ENCODE peak calls at places on chromosomes 13 and 19, in four cellular contexts. R, D, S and Y are unnamed samples.

GRCh38 chr13:111482806-111483620 is 162.6 kb downstream of the TEX29 start:
- DNase-seq in R (no peak), D (no peak), S (no peak), Y (no peak)

GRCh38 chr13:51874651-51875050 is 12.9 kb downstream of the CCDC70 start:
- DNase-seq in R (no peak), D (no peak), S (no peak), Y (no peak)

GRCh38 chr19:19561946-19562664 is 24.0 kb downstream of the CILP2 start:
- DNase-seq in R (no peak), D (no peak), S (no peak), Y (no peak)

GRCh38 chr19:29666634-29667389 is 1.6 kb downstream of the PLEKHF1 start:
- DNase-seq in R (no peak), D (peak), S (peak), Y (no peak)

GRCh38 chr13:47087841-47088240 is 191.0 kb upstream of the HTR2A start:
- DNase-seq in R (no peak), D (no peak), S (no peak), Y (peak)

GRCh38 chr19:29841559-29842367 is 30.0 kb downstream of the CCNE1 start:
- DNase-seq in R (peak), D (peak), S (peak), Y (no peak)

GRCh38 chr19:1618157-1619093 is 13.2 kb upstream of the UQCR11 start:
- DNase-seq in R (peak), D (peak), S (peak), Y (peak)

GRCh38 chr19:49447485-49448431 is 3.9 kb downstream of the PIH1D1 start:
- DNase-seq in R (no peak), D (no peak), S (peak), Y (peak)

GRCh38 chr19:47436712-47437401 is 17.5 kb upstream of the MEIS3 start:
- DNase-seq in R (peak), D (peak), S (peak), Y (peak)

GRCh38 chr13:97459215-97459772 is 25.3 kb downstream of the RAP2A start:
- DNase-seq in R (no peak), D (no peak), S (no peak), Y (no peak)

GRCh38 chr13:75635101-75635620 is 969 bp upstream of the LMO7 start:
- DNase-seq in R (no peak), D (peak), S (no peak), Y (peak)

GRCh38 chr19:2270157-2270571 is 11.8 kb downstream of the PEAK3 start:
- DNase-seq in R (no peak), D (no peak), S (peak), Y (peak)

GRCh38 chr13:104645786-104646185 is 1579.6 kb upstream of the SLC10A2 start:
- DNase-seq in R (no peak), D (no peak), S (no peak), Y (no peak)

GRCh38 chr13:24203726-24204295 is 43.3 kb downstream of the SPATA13 start:
- DNase-seq in R (no peak), D (no peak), S (no peak), Y (peak)

GRCh38 chr13:106534844-106535551 is 464 bp downstream of the EFNB2 start:
- DNase-seq in R (peak), D (no peak), S (no peak), Y (no peak)

GRCh38 chr13:73480784-73481183 is 422.0 kb downstream of the KLF5 start:
- DNase-seq in R (no peak), D (no peak), S (no peak), Y (no peak)

GRCh38 chr19:46390121-46390858 is 23.1 kb downstream of the CCDC8 start:
- DNase-seq in R (no peak), D (no peak), S (peak), Y (no peak)

GRCh38 chr19:12112238-12112637 is 27.9 kb downstream of the ZNF20 start:
- DNase-seq in R (no peak), D (peak), S (no peak), Y (no peak)

GRCh38 chr19:54138777-54139256 is 1.3 kb downstream of the CNOT3 start:
- DNase-seq in R (no peak), D (no peak), S (no peak), Y (no peak)

GRCh38 chr19:3277649-3278048 is 53.2 kb downstream of the CELF5 start:
- DNase-seq in R (no peak), D (no peak), S (no peak), Y (no peak)

GRCh38 chr19:42396248-42396541 is 6.1 kb upstream of the CNFN start:
- DNase-seq in R (no peak), D (no peak), S (peak), Y (peak)

GRCh38 chr13:45194081-45194939 is 6.5 kb downstream of the KCTD4 start:
- DNase-seq in R (no peak), D (no peak), S (no peak), Y (no peak)

GRCh38 chr19:42366676-42367075 is 23.4 kb downstream of the CNFN start:
- DNase-seq in R (no peak), D (no peak), S (no peak), Y (no peak)

GRCh38 chr19:14368011-14368513 is 13.2 kb upstream of the ADGRE5 start:
- DNase-seq in R (no peak), D (no peak), S (peak), Y (peak)

GRCh38 chr13:103067751-103068563 is 1.7 kb upstream of the SLC10A2 start:
- DNase-seq in R (no peak), D (no peak), S (no peak), Y (no peak)

GRCh38 chr19:7506385-7507328 is 9.2 kb upstream of the ZNF358 start:
- DNase-seq in R (peak), D (peak), S (peak), Y (peak)

GRCh38 chr19:15427991-15428471 is 9.2 kb upstream of the AKAP8L start:
- DNase-seq in R (no peak), D (no peak), S (no peak), Y (no peak)

GRCh38 chr19:50252111-50252886 is 48.9 kb downstream of the MYH14 start:
- DNase-seq in R (no peak), D (no peak), S (peak), Y (peak)

GRCh38 chr13:50706505-50706904 is 137.0 kb downstream of the DLEU7 start:
- DNase-seq in R (no peak), D (no peak), S (no peak), Y (no peak)

GRCh38 chr19:49506575-49507105 is 5.8 kb upstream of the FCGRT start:
- DNase-seq in R (peak), D (peak), S (peak), Y (peak)

GRCh38 chr19:661427-662196 is 1.4 kb downstream of the RNF126 start:
- DNase-seq in R (no peak), D (no peak), S (peak), Y (peak)

GRCh38 chr19:28039677-28040381 is 1173.1 kb downstream of the UQCRFS1 start:
- DNase-seq in R (no peak), D (no peak), S (no peak), Y (no peak)

GRCh38 chr19:16336571-16336970 is 11.9 kb downstream of the KLF2 start:
- DNase-seq in R (no peak), D (no peak), S (no peak), Y (no peak)

GRCh38 chr19:1853295-1854031 is 5.2 kb upstream of the REXO1 start:
- DNase-seq in R (peak), D (peak), S (peak), Y (peak)

GRCh38 chr13:114113961-114114360 is 18.5 kb downstream of the RASA3 start:
- DNase-seq in R (no peak), D (no peak), S (no peak), Y (no peak)

GRCh38 chr13:97116754-97117153 is 105.4 kb upstream of the MBNL2 start:
- DNase-seq in R (no peak), D (no peak), S (no peak), Y (no peak)

GRCh38 chr13:64817721-64818120 is 2412.4 kb downstream of the PCDH9 start:
- DNase-seq in R (no peak), D (no peak), S (no peak), Y (no peak)

GRCh38 chr13:68026077-68026476 is 795.9 kb upstream of the PCDH9 start:
- DNase-seq in R (no peak), D (no peak), S (no peak), Y (no peak)

GRCh38 chr19:57583104-57583520 is 833 bp upstream of the ZIK1 start:
- DNase-seq in R (no peak), D (no peak), S (no peak), Y (no peak)
- H3K4me3 ChIP-seq in R (no peak), D (no peak), S (no peak), Y (no peak)

GRCh38 chr13:37403776-37404497 is 194.6 kb downstream of the POSTN start:
- DNase-seq in R (no peak), D (no peak), S (no peak), Y (no peak)
- TF ChIP-seq POLR2A in R (no peak), D (no peak), S (no peak), Y (no peak)

GRCh38 chr13:42384265-42384664 is 112.3 kb downstream of the AKAP11 start:
- DNase-seq in R (no peak), D (no peak), S (no peak), Y (no peak)
- TF ChIP-seq MYC in R (no peak), D (no peak), S (no peak), Y (no peak)

GRCh38 chr13:101955764-101956163 is 446.1 kb downstream of the FGF14 start:
- DNase-seq in R (no peak), D (no peak), S (no peak), Y (no peak)
- H3K4me3 ChIP-seq in R (no peak), D (no peak), S (no peak), Y (no peak)

DNA sequence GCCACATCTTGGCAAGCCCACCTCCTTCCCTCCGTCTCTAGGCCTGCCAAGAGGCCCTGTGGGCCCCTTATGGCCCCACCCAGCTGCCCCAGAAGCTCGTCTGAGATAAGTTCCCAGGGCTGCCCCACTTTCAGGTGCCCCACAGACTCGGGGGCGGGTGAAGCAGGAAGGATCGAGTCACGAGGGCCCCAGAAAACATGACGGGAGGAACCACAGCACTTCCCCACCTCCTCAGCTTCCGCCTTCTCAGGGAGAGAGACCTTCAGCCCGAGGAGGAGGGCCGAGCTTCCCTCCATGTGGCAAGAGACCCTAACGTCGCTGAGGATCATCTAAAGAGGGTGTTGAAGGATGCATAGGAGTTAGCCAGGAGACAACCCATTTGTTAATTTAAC is 4.5 kb upstream of the IL12RB1 start:
- DNase-seq in R (no peak), D (no peak), S (peak), Y (peak)
- TF ChIP-seq POLR2A in R (no peak), D (no peak), S (peak), Y (no peak)

DNA sequence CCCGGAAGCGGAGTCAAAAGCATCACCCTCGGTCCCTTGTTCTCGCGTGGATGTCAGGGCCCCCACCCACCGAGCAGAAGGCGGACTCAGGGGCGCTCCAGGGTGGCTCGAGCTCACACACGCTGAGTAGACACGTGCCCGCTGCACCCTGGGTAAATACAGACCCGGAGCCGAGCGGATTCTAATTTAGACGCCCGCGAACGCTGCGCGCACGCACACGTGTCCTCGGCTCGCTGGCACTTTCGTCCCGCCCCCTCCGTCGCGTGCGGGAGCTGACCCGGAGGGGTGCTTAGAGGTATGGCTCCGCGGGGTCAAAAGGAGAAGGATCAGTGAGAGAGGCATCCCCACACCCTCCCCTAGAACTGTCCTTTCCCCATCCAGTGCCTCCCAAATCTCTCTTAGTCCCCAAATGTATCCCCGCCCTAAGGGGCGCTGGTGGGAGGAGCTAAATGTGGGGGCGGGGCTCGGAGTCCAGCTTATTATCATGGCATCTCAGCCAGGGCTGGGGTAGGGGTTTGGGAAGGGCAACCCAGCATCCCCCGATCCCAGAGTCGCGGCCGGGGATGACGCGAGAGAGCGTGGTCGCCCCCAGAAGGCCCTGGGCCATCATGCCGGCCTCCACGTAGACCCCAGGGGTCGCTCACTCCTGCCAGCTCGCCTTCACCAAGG is 451 bp upstream of the ICAM5 start:
- DNase-seq in R (no peak), D (peak), S (peak), Y (peak)
- TF ChIP-seq MYC in R (no peak), D (peak), S (peak), Y (no peak)